ENCODE peak calls at places on chromosomes 5 and 9, in six cellular contexts. A is ACHN, K is NCI-H510A treated with DMSO at 0.1 percent for 48 hours, R is hippocampal formation, E is brain microvascular endothelial cell, B is GM06990. S is an unnamed sample.

GRCh38 chr5:88944751-88945507 is 61.9 kb upstream of the MEF2C start:
- DNase-seq in A (no peak), K (no peak), R (no peak), E (peak), B (no peak), S (no peak)

GRCh38 chr5:8729437-8729836 is 816.4 kb downstream of the SEMA5A start:
- DNase-seq in A (no peak), K (no peak), R (no peak), E (peak), B (no peak), S (no peak)

GRCh38 chr5:54725391-54726280 is 208.1 kb downstream of the SNX18 start:
- DNase-seq in A (no peak), K (no peak), R (no peak), E (peak), B (no peak), S (no peak)

GRCh38 chr5:171676286-171676944 is 109.2 kb upstream of the SMIM23 start:
- DNase-seq in A (no peak), K (no peak), R (peak), E (no peak), B (no peak), S (no peak)

GRCh38 chr5:91175708-91176107 is 207.4 kb downstream of the ARRDC3 start:
- DNase-seq in A (no peak), K (no peak), R (no peak), E (no peak), B (no peak), S (no peak)

GRCh38 chr5:108382784-108383358 is 973 bp upstream of the FBXL17 start:
- DNase-seq in A (peak), K (peak), R (no peak), E (no peak), B (no peak), S (peak)

GRCh38 chr9:113583511-113584470 is 120.3 kb downstream of the RGS3 start:
- DNase-seq in A (no peak), K (no peak), R (no peak), E (no peak), B (no peak), S (no peak)

GRCh38 chr5:37869221-37869620 is 29.4 kb upstream of the GDNF start:
- DNase-seq in A (no peak), K (no peak), R (no peak), E (no peak), B (no peak), S (no peak)

GRCh38 chr9:86491634-86492266 is 137.5 kb upstream of the TUT7 start:
- DNase-seq in A (no peak), K (no peak), R (no peak), E (no peak), B (no peak), S (no peak)

GRCh38 chr9:129408535-129409215 is 212.2 kb downstream of the C9orf50 start:
- DNase-seq in A (no peak), K (peak), R (no peak), E (no peak), B (no peak), S (no peak)

GRCh38 chr5:71874521-71874920 is 155.4 kb downstream of the CARTPT start:
- DNase-seq in A (no peak), K (no peak), R (no peak), E (no peak), B (no peak), S (no peak)

GRCh38 chr9:14383296-14383695 is 69.4 kb upstream of the NFIB start:
- DNase-seq in A (no peak), K (no peak), R (no peak), E (peak), B (no peak), S (no peak)

GRCh38 chr5:15483348-15484090 is 16.5 kb upstream of the FBXL7 start:
- DNase-seq in A (no peak), K (peak), R (no peak), E (no peak), B (no peak), S (no peak)

GRCh38 chr9:114282507-114282906 is 40.4 kb upstream of the ORM1 start:
- DNase-seq in A (no peak), K (no peak), R (no peak), E (no peak), B (no peak), S (no peak)

GRCh38 chr9:1231998-1232919 is 182.1 kb downstream of the DMRT2 start:
- DNase-seq in A (peak), K (no peak), R (no peak), E (peak), B (no peak), S (no peak)

GRCh38 chr5:81233080-81233634 is at the start of gene CKMT2:
- DNase-seq in A (no peak), K (peak), R (peak), E (peak), B (no peak), S (no peak)

GRCh38 chr5:92908952-92909351 is 672.1 kb downstream of the NR2F1-AS1 start:
- DNase-seq in A (no peak), K (no peak), R (no peak), E (no peak), B (no peak), S (no peak)

GRCh38 chr5:159899067-159900049 is 16.9 kb upstream of the ADRA1B start:
- DNase-seq in A (no peak), K (no peak), R (no peak), E (no peak), B (no peak), S (no peak)

GRCh38 chr5:77893225-77893860 is 117.2 kb upstream of the TBCA start:
- DNase-seq in A (peak), K (no peak), R (no peak), E (peak), B (no peak), S (no peak)

GRCh38 chr5:111627862-111628261 is 115.5 kb upstream of the STARD4 start:
- DNase-seq in A (no peak), K (no peak), R (no peak), E (no peak), B (no peak), S (no peak)

GRCh38 chr5:180604271-180604670 is 13.0 kb upstream of the SCGB3A1 start:
- DNase-seq in A (no peak), K (no peak), R (no peak), E (no peak), B (no peak), S (no peak)

GRCh38 chr5:67301285-67301904 is 104.8 kb upstream of the CD180 start:
- DNase-seq in A (peak), K (no peak), R (no peak), E (peak), B (no peak), S (no peak)

GRCh38 chr5:168600409-168600808 is 21.2 kb upstream of the PANK3 start:
- DNase-seq in A (no peak), K (no peak), R (no peak), E (no peak), B (no peak), S (no peak)

GRCh38 chr9:126704157-126704941 is 90.6 kb downstream of the LMX1B start:
- DNase-seq in A (peak), K (no peak), R (no peak), E (peak), B (no peak), S (no peak)

GRCh38 chr5:80093796-80094195 is 58.6 kb downstream of the THBS4 start:
- DNase-seq in A (peak), K (no peak), R (no peak), E (no peak), B (no peak), S (no peak)

GRCh38 chr9:84382728-84383127 is 42.2 kb upstream of the SLC28A3 start:
- DNase-seq in A (no peak), K (no peak), R (no peak), E (no peak), B (no peak), S (no peak)

GRCh38 chr5:34789021-34789531 is 49.9 kb upstream of the TTC23L start:
- DNase-seq in A (no peak), K (no peak), R (no peak), E (peak), B (no peak), S (no peak)

GRCh38 chr5:122311888-122312669 is at the start of gene SNCAIP:
- DNase-seq in A (peak), K (peak), R (peak), E (no peak), B (peak), S (no peak)

GRCh38 chr5:153513171-153513570 is 22.7 kb downstream of the GRIA1 start:
- DNase-seq in A (no peak), K (no peak), R (no peak), E (peak), B (no peak), S (no peak)

GRCh38 chr5:179765400-179765799 is 28.4 kb upstream of the LTC4S start:
- DNase-seq in A (peak), K (no peak), R (no peak), E (peak), B (no peak), S (no peak)

GRCh38 chr9:108041551-108041950 is 552.0 kb upstream of the KLF4 start:
- DNase-seq in A (peak), K (no peak), R (no peak), E (peak), B (no peak), S (no peak)